ENCODE peak calls at places on chromosomes 11 and 22, in nine cellular contexts. N, L, F, A, K, G, J, O and U are unnamed samples.

GRCh38 chr11:78339945-78340344 is 77.7 kb downstream of the GAB2 start:
- DNase-seq in N (no peak), L (peak; percentile 68), F (no peak), A (no peak), K (no peak), G (no peak), J (no peak), O (no peak), U (no peak)

GRCh38 chr22:43302462-43303109 is 40.6 kb downstream of the SCUBE1 start:
- DNase-seq in N (no peak), L (peak; percentile 15), F (no peak), A (no peak), K (no peak), G (no peak), J (no peak), O (no peak), U (no peak)

GRCh38 chr22:45977003-45977395 is at the start of gene WNT7B:
- DNase-seq in N (no peak), L (peak; percentile 93), F (no peak), A (no peak), K (no peak), G (no peak), J (no peak), O (no peak), U (peak; percentile 48)

GRCh38 chr22:19943665-19944026 is 2.0 kb upstream of the TXNRD2 start:
- DNase-seq in N (no peak), L (no peak), F (no peak), A (no peak), K (no peak), G (peak; percentile 43), J (peak; percentile 61), O (no peak), U (no peak)

GRCh38 chr11:58067685-58068084 is 36.9 kb downstream of the OR6Q1 start:
- DNase-seq in N (no peak), L (no peak), F (no peak), A (no peak), K (no peak), G (no peak), J (no peak), O (no peak), U (no peak)

GRCh38 chr22:20531404-20532181 is 24.2 kb downstream of the MED15 start:
- DNase-seq in N (no peak), L (peak; percentile 77), F (no peak), A (no peak), K (no peak), G (no peak), J (peak; percentile 83), O (peak; percentile 85), U (peak; percentile 84)

GRCh38 chr11:94717667-94718066 is 50.5 kb upstream of the AMOTL1 start:
- DNase-seq in N (no peak), L (no peak), F (no peak), A (no peak), K (no peak), G (no peak), J (no peak), O (no peak), U (no peak)

GRCh38 chr22:45284705-45285305 is at the start of gene UPK3A:
- DNase-seq in N (peak; percentile 23), L (peak; percentile 78), F (no peak), A (peak; percentile 22), K (peak; percentile 82), G (no peak), J (no peak), O (peak; percentile 81), U (peak; percentile 92)

GRCh38 chr11:82682003-82682751 is 51.5 kb downstream of the FAM181B start:
- DNase-seq in N (no peak), L (peak; percentile 76), F (peak; percentile 52), A (no peak), K (peak; percentile 22), G (peak; percentile 72), J (no peak), O (no peak), U (peak; percentile 4)

GRCh38 chr22:38129856-38130255 is 19.4 kb upstream of the BAIAP2L2 start:
- DNase-seq in N (no peak), L (no peak), F (no peak), A (no peak), K (no peak), G (no peak), J (no peak), O (no peak), U (no peak)

GRCh38 chr11:128532571-128533091 is 54.7 kb downstream of the ETS1 start:
- DNase-seq in N (no peak), L (peak; percentile 99), F (no peak), A (no peak), K (no peak), G (no peak), J (no peak), O (no peak), U (no peak)

GRCh38 chr11:129455756-129456436 is 80.2 kb downstream of the BARX2 start:
- DNase-seq in N (no peak), L (no peak), F (no peak), A (no peak), K (no peak), G (no peak), J (no peak), O (no peak), U (no peak)

GRCh38 chr11:13889566-13890214 is 72.8 kb upstream of the SPON1 start:
- DNase-seq in N (no peak), L (peak; percentile 99), F (no peak), A (no peak), K (no peak), G (no peak), J (no peak), O (no peak), U (peak; percentile 23)

GRCh38 chr11:19398772-19399542 is 158.2 kb upstream of the E2F8 start:
- DNase-seq in N (no peak), L (no peak), F (peak; percentile 52), A (no peak), K (no peak), G (no peak), J (peak; percentile 79), O (no peak), U (peak; percentile 40)

GRCh38 chr11:123653997-123654565 is 343 bp downstream of the SCN3B start:
- DNase-seq in N (no peak), L (peak; percentile 81), F (no peak), A (no peak), K (no peak), G (no peak), J (peak; percentile 66), O (no peak), U (peak; percentile 58)

GRCh38 chr11:36702330-36703054 is 104.5 kb upstream of the RAG2 start:
- DNase-seq in N (no peak), L (peak; percentile 70), F (peak; percentile 16), A (no peak), K (no peak), G (peak; percentile 46), J (no peak), O (no peak), U (peak; percentile 20)

GRCh38 chr11:72378704-72379383 is 55.5 kb downstream of the CLPB start:
- DNase-seq in N (no peak), L (no peak), F (no peak), A (no peak), K (no peak), G (no peak), J (peak; percentile 85), O (peak; percentile 80), U (peak; percentile 89)

GRCh38 chr11:123438191-123438627 is 8.1 kb downstream of the GRAMD1B start:
- DNase-seq in N (no peak), L (peak; percentile 29), F (no peak), A (no peak), K (no peak), G (no peak), J (no peak), O (no peak), U (peak; percentile 22)